ENCODE peak calls at places on chromosomes 3 and 15, in eight cellular contexts. One of them, this sample, is unnamed. For H3K9me3 and H3K36me3, the result is how much of the 10 kb centered on the place peaks cover.

GRCh38 chr15:20356444-20357138 is 185.0 kb downstream of the GOLGA6L6 start:
- DNase-seq in CD8-positive, alpha-beta T cell: peak
- DNase-seq in kidney: peak
- DNase-seq in MM.1S: peak
- DNase-seq in fibroblast of lung: no peak
- DNase-seq in uterus: peak
- DNase-seq in body of pancreas: no peak
- DNase-seq in sigmoid colon: peak
- DNase-seq in this sample: peak

GRCh38 chr15:31257286-31257685 is 69.3 kb upstream of the KLF13 start:
- DNase-seq in CD8-positive, alpha-beta T cell: no peak
- DNase-seq in kidney: no peak
- DNase-seq in MM.1S: peak
- DNase-seq in fibroblast of lung: no peak
- DNase-seq in uterus: no peak
- DNase-seq in body of pancreas: no peak
- DNase-seq in sigmoid colon: no peak
- DNase-seq in this sample: no peak

GRCh38 chr3:78736863-78737262 is 1030.9 kb downstream of the ROBO1 start:
- DNase-seq in CD8-positive, alpha-beta T cell: no peak
- DNase-seq in kidney: no peak
- DNase-seq in MM.1S: no peak
- DNase-seq in fibroblast of lung: no peak
- DNase-seq in uterus: no peak
- DNase-seq in body of pancreas: no peak
- DNase-seq in sigmoid colon: no peak
- DNase-seq in this sample: no peak

GRCh38 chr3:98536456-98537017 is 4.8 kb downstream of the GPR15 start:
- DNase-seq in CD8-positive, alpha-beta T cell: no peak
- DNase-seq in kidney: no peak
- DNase-seq in MM.1S: no peak
- DNase-seq in fibroblast of lung: no peak
- DNase-seq in uterus: no peak
- DNase-seq in body of pancreas: no peak
- DNase-seq in sigmoid colon: no peak
- DNase-seq in this sample: no peak

GRCh38 chr3:114363554-114364202 is 69.8 kb downstream of the TIGIT start:
- DNase-seq in CD8-positive, alpha-beta T cell: no peak
- DNase-seq in kidney: no peak
- DNase-seq in MM.1S: no peak
- DNase-seq in fibroblast of lung: peak
- DNase-seq in uterus: no peak
- DNase-seq in body of pancreas: no peak
- DNase-seq in sigmoid colon: no peak
- DNase-seq in this sample: no peak

GRCh38 chr3:188337232-188337631 is 183.3 kb downstream of the LPP start:
- DNase-seq in CD8-positive, alpha-beta T cell: no peak
- DNase-seq in kidney: no peak
- DNase-seq in MM.1S: no peak
- DNase-seq in fibroblast of lung: no peak
- DNase-seq in uterus: no peak
- DNase-seq in body of pancreas: no peak
- DNase-seq in sigmoid colon: no peak
- DNase-seq in this sample: no peak

GRCh38 chr3:125433611-125434041 is 58.5 kb upstream of the ZNF148 start:
- DNase-seq in CD8-positive, alpha-beta T cell: no peak
- DNase-seq in kidney: no peak
- DNase-seq in MM.1S: no peak
- DNase-seq in fibroblast of lung: no peak
- DNase-seq in uterus: no peak
- DNase-seq in body of pancreas: no peak
- DNase-seq in sigmoid colon: no peak
- DNase-seq in this sample: no peak

GRCh38 chr3:160023476-160023875 is 34.8 kb downstream of the IL12A start:
- DNase-seq in CD8-positive, alpha-beta T cell: no peak
- DNase-seq in kidney: no peak
- DNase-seq in MM.1S: no peak
- DNase-seq in fibroblast of lung: no peak
- DNase-seq in uterus: no peak
- DNase-seq in body of pancreas: no peak
- DNase-seq in sigmoid colon: no peak
- DNase-seq in this sample: no peak

GRCh38 chr3:71026634-71027578 is 556.6 kb downstream of the FOXP1 start:
- DNase-seq in CD8-positive, alpha-beta T cell: no peak
- DNase-seq in kidney: no peak
- DNase-seq in MM.1S: no peak
- DNase-seq in fibroblast of lung: no peak
- DNase-seq in uterus: no peak
- DNase-seq in body of pancreas: no peak
- DNase-seq in sigmoid colon: no peak
- DNase-seq in this sample: no peak

GRCh38 chr3:126035362-126036050 is 48.4 kb downstream of the SLC41A3 start:
- DNase-seq in CD8-positive, alpha-beta T cell: no peak
- DNase-seq in kidney: no peak
- DNase-seq in MM.1S: no peak
- DNase-seq in fibroblast of lung: no peak
- DNase-seq in uterus: peak
- DNase-seq in body of pancreas: no peak
- DNase-seq in sigmoid colon: peak
- DNase-seq in this sample: no peak

GRCh38 chr15:26615188-26615926 is 157.5 kb downstream of the GABRB3 start:
- DNase-seq in CD8-positive, alpha-beta T cell: no peak
- DNase-seq in kidney: no peak
- DNase-seq in MM.1S: no peak
- DNase-seq in fibroblast of lung: no peak
- DNase-seq in uterus: no peak
- DNase-seq in body of pancreas: no peak
- DNase-seq in sigmoid colon: no peak
- DNase-seq in this sample: no peak
- H3K9me3 ChIP-seq in CD8-positive, alpha-beta T cell: under half
- H3K9me3 ChIP-seq in kidney: under half
- H3K9me3 ChIP-seq in MM.1S: under half
- H3K9me3 ChIP-seq in fibroblast of lung: under half
- H3K9me3 ChIP-seq in uterus: under half
- H3K9me3 ChIP-seq in body of pancreas: under half
- H3K9me3 ChIP-seq in sigmoid colon: under half
- H3K9me3 ChIP-seq in this sample: under half

GRCh38 chr3:119507404-119507803 is 9.1 kb downstream of the TIMMDC1 start:
- DNase-seq in CD8-positive, alpha-beta T cell: no peak
- DNase-seq in kidney: no peak
- DNase-seq in MM.1S: no peak
- DNase-seq in fibroblast of lung: no peak
- DNase-seq in uterus: no peak
- DNase-seq in body of pancreas: no peak
- DNase-seq in sigmoid colon: no peak
- DNase-seq in this sample: no peak

GRCh38 chr3:119510690-119511089 is 12.3 kb downstream of the TIMMDC1 start:
- DNase-seq in CD8-positive, alpha-beta T cell: no peak
- DNase-seq in kidney: no peak
- DNase-seq in MM.1S: no peak
- DNase-seq in fibroblast of lung: no peak
- DNase-seq in uterus: no peak
- DNase-seq in body of pancreas: no peak
- DNase-seq in sigmoid colon: no peak
- DNase-seq in this sample: no peak

DNA sequence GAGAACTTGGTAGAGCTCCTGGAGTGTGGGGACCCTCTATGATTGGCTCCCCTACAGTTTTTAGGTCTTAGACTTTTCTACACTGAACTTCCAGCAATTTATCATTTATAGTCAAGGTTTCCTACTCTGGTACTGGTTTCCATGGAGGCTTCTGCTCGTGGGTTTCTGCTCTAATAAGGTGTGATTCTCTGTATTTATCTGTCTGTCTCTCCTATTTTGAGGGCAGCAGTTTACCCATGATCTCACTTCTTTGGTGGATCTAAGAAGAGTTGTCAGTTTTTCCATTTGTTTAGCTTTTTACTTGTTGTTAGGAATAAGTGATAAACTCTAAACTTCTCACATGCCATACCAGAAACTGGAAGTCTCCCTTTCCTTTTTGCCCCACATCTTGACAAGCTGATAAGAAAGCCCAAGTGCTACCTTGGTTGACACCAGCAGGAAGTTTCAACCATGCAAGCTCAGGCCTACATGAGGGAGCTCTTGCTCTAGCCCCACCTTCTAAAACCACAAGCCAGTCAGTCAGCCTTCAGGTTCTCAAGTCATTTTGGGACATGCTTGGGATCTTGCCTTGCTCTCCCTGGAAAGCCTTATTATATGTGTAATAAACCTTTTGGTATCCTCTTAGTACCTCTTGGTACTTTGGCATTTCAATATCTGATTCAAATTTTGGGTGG is 10.0 kb downstream of the TIMMDC1 start:
- DNase-seq in CD8-positive, alpha-beta T cell: no peak
- DNase-seq in kidney: no peak
- DNase-seq in MM.1S: peak
- DNase-seq in fibroblast of lung: no peak
- DNase-seq in uterus: no peak
- DNase-seq in body of pancreas: no peak
- DNase-seq in sigmoid colon: no peak
- DNase-seq in this sample: no peak
- H3K36me3 ChIP-seq in CD8-positive, alpha-beta T cell: under half
- H3K36me3 ChIP-seq in kidney: under half
- H3K36me3 ChIP-seq in MM.1S: under half
- H3K36me3 ChIP-seq in fibroblast of lung: under half
- H3K36me3 ChIP-seq in uterus: under half
- H3K36me3 ChIP-seq in body of pancreas: under half
- H3K36me3 ChIP-seq in sigmoid colon: under half
- H3K36me3 ChIP-seq in this sample: half or more

GRCh38 chr15:26682765-26683164 is 90.1 kb downstream of the GABRB3 start:
- DNase-seq in CD8-positive, alpha-beta T cell: no peak
- DNase-seq in kidney: no peak
- DNase-seq in MM.1S: no peak
- DNase-seq in fibroblast of lung: no peak
- DNase-seq in uterus: no peak
- DNase-seq in body of pancreas: no peak
- DNase-seq in sigmoid colon: no peak
- DNase-seq in this sample: no peak
- H3K9me3 ChIP-seq in CD8-positive, alpha-beta T cell: under half
- H3K9me3 ChIP-seq in kidney: under half
- H3K9me3 ChIP-seq in MM.1S: under half
- H3K9me3 ChIP-seq in fibroblast of lung: under half
- H3K9me3 ChIP-seq in uterus: under half
- H3K9me3 ChIP-seq in body of pancreas: under half
- H3K9me3 ChIP-seq in sigmoid colon: under half
- H3K9me3 ChIP-seq in this sample: under half

GRCh38 chr15:48499978-48500377 is 145.5 kb downstream of the FBN1 start:
- DNase-seq in CD8-positive, alpha-beta T cell: no peak
- DNase-seq in kidney: no peak
- DNase-seq in MM.1S: no peak
- DNase-seq in fibroblast of lung: no peak
- DNase-seq in uterus: no peak
- DNase-seq in body of pancreas: no peak
- DNase-seq in sigmoid colon: no peak
- DNase-seq in this sample: no peak
- H3K36me3 ChIP-seq in CD8-positive, alpha-beta T cell: under half
- H3K36me3 ChIP-seq in kidney: under half
- H3K36me3 ChIP-seq in MM.1S: under half
- H3K36me3 ChIP-seq in fibroblast of lung: under half
- H3K36me3 ChIP-seq in uterus: under half
- H3K36me3 ChIP-seq in body of pancreas: under half
- H3K36me3 ChIP-seq in sigmoid colon: under half
- H3K36me3 ChIP-seq in this sample: under half

DNA sequence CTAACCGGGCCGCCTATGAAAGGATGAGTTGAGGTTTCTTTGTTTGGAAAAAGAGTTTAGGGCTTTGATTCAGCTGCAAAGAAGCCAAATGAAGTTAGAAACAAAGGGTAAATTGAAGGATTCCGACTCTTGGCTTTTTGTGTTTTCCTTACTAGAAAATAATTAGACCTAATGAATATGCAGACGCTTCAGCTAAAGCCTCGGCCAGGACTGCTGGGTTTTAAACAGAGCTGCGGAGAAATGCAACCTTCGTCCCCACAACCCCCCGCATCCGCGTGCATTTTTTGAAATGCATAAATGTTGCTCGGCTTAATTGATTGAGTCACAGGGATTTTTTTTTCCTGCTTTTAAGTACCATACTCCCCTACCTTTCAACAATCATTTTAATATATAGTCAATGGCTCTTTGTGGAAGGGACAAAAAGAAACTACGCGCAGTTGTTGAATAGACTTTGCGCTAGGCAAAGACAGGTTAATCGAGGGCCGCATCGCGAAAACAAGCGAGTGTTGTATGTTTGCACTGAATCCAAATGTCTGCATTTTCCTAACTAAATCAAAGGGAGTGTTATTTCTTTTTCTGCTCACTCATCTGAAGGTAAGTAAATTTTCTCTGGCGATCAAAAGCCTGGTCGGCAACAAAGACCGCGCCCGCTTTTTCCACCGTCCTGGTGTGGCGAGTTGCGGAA is 1.3 kb upstream of the ZIC4 start:
- DNase-seq in CD8-positive, alpha-beta T cell: no peak
- DNase-seq in kidney: no peak
- DNase-seq in MM.1S: no peak
- DNase-seq in fibroblast of lung: no peak
- DNase-seq in uterus: no peak
- DNase-seq in body of pancreas: no peak
- DNase-seq in sigmoid colon: no peak
- DNase-seq in this sample: no peak
- H3K9me3 ChIP-seq in CD8-positive, alpha-beta T cell: under half
- H3K9me3 ChIP-seq in kidney: under half
- H3K9me3 ChIP-seq in MM.1S: under half
- H3K9me3 ChIP-seq in fibroblast of lung: under half
- H3K9me3 ChIP-seq in uterus: under half
- H3K9me3 ChIP-seq in body of pancreas: under half
- H3K9me3 ChIP-seq in sigmoid colon: under half
- H3K9me3 ChIP-seq in this sample: under half

DNA sequence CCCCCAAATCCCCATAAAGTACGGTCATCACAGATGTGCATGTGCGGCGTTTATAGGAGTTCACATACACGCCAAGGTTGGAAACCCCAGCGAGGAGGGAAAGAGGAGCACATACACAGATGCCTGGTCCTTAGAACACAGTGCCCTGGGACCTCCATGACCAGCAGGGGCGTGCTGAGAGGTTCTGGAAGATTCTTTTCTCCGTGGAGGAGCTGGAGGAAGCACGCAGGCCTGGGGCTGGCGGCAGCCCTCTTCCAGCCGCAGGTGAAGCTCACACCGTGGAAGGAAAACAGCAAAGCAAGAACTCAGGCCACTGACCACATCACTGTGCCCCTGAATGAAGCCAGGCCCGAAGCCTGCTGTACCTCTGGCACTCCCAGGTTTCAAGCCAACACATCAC is 61.0 kb upstream of the SEC61A1 start:
- DNase-seq in CD8-positive, alpha-beta T cell: no peak
- DNase-seq in kidney: no peak
- DNase-seq in MM.1S: no peak
- DNase-seq in fibroblast of lung: no peak
- DNase-seq in uterus: no peak
- DNase-seq in body of pancreas: no peak
- DNase-seq in sigmoid colon: no peak
- DNase-seq in this sample: no peak
- H3K36me3 ChIP-seq in CD8-positive, alpha-beta T cell: under half
- H3K36me3 ChIP-seq in kidney: under half
- H3K36me3 ChIP-seq in MM.1S: under half
- H3K36me3 ChIP-seq in fibroblast of lung: under half
- H3K36me3 ChIP-seq in uterus: under half
- H3K36me3 ChIP-seq in body of pancreas: under half
- H3K36me3 ChIP-seq in sigmoid colon: under half
- H3K36me3 ChIP-seq in this sample: under half

This sample was measured in SJCRH30.